ENCODE peak calls at places on chromosomes 12 and 14, in nine cellular contexts. H, P, Q, Z, D, T, U, F and E are unnamed samples. For H3K9me3 and H3K4me1, the result is how much of the 10 kb centered on the place peaks cover.

GRCh38 chr14:64417042-64417770 is 29.1 kb downstream of the MTHFD1 start:
- DNase-seq in P (no peak), Q (no peak), F (no peak), H (no peak), Z (no peak), T (peak), U (no peak), D (no peak), E (no peak)

GRCh38 chr14:90446405-90446804 is 49.6 kb downstream of the CALM1 start:
- DNase-seq in Q (no peak), T (no peak), P (no peak), U (no peak), D (no peak), Z (no peak), H (no peak), F (no peak), E (no peak)

GRCh38 chr12:122024132-122024785 is 2.6 kb downstream of the BCL7A start:
- DNase-seq in Q (no peak), Z (no peak), U (no peak), P (no peak), T (peak), F (no peak), H (no peak), D (no peak), E (no peak)

GRCh38 chr14:98984027-98984718 is 287.8 kb downstream of the BCL11B start:
- DNase-seq in U (no peak), Q (no peak), F (no peak), H (no peak), T (no peak), Z (no peak), D (no peak), P (no peak), E (no peak)

GRCh38 chr14:95045255-95045701 is 112.1 kb downstream of the DICER1 start:
- DNase-seq in H (no peak), T (no peak), Q (no peak), P (no peak), D (no peak), Z (no peak), F (peak), U (peak), E (no peak)

GRCh38 chr14:68543516-68543915 is 249.4 kb downstream of the ZFP36L1 start:
- DNase-seq in Z (no peak), F (no peak), U (no peak), D (no peak), H (no peak), T (no peak), Q (no peak), P (no peak), E (no peak)

GRCh38 chr12:11779286-11779685 is 129.8 kb downstream of the ETV6 start:
- DNase-seq in Z (no peak), H (no peak), U (no peak), T (peak), D (no peak), F (no peak), Q (no peak), P (no peak), E (no peak)

GRCh38 chr12:53103860-53104305 is 597 bp downstream of the SOAT2 start:
- DNase-seq in F (no peak), Z (no peak), T (no peak), U (no peak), H (no peak), Q (no peak), D (peak), P (no peak), E (peak)

GRCh38 chr12:56999456-56999855 is 6.9 kb downstream of the ZBTB39 start:
- DNase-seq in H (no peak), Q (no peak), U (no peak), T (no peak), P (no peak), D (no peak), F (no peak), Z (no peak), E (no peak)

GRCh38 chr12:49089831-49090773 is 4.5 kb downstream of the DHH start:
- DNase-seq in H (no peak), F (peak), U (no peak), P (peak), T (peak), Q (peak), Z (no peak), D (peak), E (no peak)

GRCh38 chr12:6607751-6608591 is 792 bp upstream of the CHD4 start:
- DNase-seq in H (peak), F (peak), T (peak), Z (peak), U (peak), Q (peak), D (peak), P (peak), E (peak)

GRCh38 chr14:76697246-76697645 is 64.0 kb upstream of the VASH1 start:
- DNase-seq in Z (no peak), D (no peak), P (no peak), H (no peak), Q (no peak), F (no peak), U (peak), T (no peak), E (no peak)

GRCh38 chr12:100031821-100032220 is 47.1 kb upstream of the ANKS1B start:
- DNase-seq in Z (no peak), T (no peak), D (no peak), P (no peak), H (no peak), U (no peak), F (no peak), Q (no peak), E (no peak)

GRCh38 chr14:90382491-90383125 is 14.2 kb upstream of the CALM1 start:
- DNase-seq in D (peak), F (peak), P (peak), T (peak), Z (peak), Q (peak), H (no peak), U (peak), E (peak)

GRCh38 chr12:68497702-68498101 is 113.0 kb upstream of the RAP1B start:
- DNase-seq in F (no peak), Z (no peak), Q (peak), H (no peak), D (no peak), T (peak), U (no peak), P (no peak), E (peak)

GRCh38 chr14:55425091-55425490 is 13.5 kb upstream of the ATG14 start:
- DNase-seq in T (no peak), F (no peak), U (no peak), D (no peak), H (no peak), Q (no peak), Z (no peak), P (no peak), E (no peak)
- H3K9me3 ChIP-seq in T (under half), F (under half), U (under half), D (under half), H (under half), Q (under half), Z (under half), P (under half), E (under half)

DNA sequence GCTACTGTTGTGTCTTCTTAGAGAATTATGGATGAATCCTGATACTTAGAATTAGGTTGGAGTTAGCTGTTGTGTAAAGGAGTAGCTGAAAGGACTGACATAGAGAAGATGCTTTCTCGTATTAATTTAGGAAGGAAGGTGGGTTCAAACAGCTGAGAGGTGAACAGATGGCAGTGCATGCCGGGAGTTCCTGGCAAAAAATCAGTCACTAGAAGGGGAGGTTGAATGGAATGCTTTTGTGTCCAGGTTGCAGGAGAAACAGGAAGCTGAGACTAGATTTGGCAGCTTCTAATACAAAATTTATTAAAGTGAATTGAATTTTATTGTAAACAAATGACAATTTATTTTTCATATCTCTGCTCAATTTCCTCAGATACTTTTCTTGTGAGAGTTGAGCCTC is 70.8 kb downstream of the BTG1 start:
- DNase-seq in T (no peak), D (no peak), Z (no peak), H (no peak), P (no peak), U (no peak), Q (no peak), F (no peak), E (no peak)
- H3K4me1 ChIP-seq in T (under half), D (under half), Z (under half), H (under half), P (under half), U (under half), Q (half or more), F (under half), E (under half)

GRCh38 chr14:105912641-105913180 is 386.3 kb downstream of the TMEM121 start:
- DNase-seq in T (no peak), Q (no peak), Z (no peak), P (peak), U (no peak), H (no peak), F (no peak), D (no peak), E (no peak)
- H3K9me3 ChIP-seq in T (under half), Q (under half), Z (under half), P (under half), U (under half), H (under half), F (under half), D (under half), E (under half)

GRCh38 chr14:22487941-22488340 is 101.1 kb downstream of the DAD1 start:
- DNase-seq in Z (no peak), T (no peak), H (no peak), D (no peak), F (no peak), U (no peak), Q (no peak), P (no peak), E (no peak)
- H3K4me1 ChIP-seq in Z (under half), T (under half), H (under half), D (under half), F (under half), U (under half), Q (under half), P (under half), E (half or more)

DNA sequence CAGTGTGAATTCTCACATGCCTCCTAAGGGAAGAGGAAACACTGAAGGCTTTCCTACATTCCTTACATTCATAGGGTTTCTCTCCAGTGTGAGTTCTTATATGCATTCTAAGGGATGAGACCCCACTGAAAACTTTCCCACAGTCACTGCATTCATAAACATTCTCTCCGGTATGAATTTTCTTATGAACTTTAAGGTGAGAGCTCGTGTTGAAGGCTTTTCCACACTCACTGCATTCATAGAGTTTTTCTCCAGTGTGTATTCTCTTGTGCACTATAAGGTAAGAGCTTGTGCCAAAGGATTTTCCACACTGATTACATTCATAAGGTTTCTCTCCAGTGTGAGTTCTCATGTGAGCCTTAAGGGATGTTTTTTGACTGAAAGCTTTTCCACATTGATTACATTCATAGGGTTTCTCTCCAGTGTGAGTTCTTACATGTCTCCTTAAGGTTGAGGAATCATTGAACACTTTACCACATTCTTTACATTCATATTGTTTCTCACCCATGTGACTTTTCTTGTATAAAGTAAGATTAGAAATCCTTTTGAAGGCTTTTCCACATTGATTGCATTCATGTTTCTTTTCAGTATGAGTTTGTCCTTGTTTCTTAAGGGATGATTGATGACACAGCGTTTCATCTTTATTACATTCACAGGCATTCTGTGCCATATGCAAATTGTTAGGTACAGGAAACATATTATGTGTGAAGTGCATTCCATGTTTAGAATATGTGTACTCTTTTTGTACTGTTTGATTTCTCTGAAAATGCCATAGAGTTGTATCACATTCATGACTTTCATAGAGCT is 9.5 kb downstream of the ZNF891 start:
- DNase-seq in T (no peak), Q (peak), H (no peak), F (no peak), D (no peak), Z (no peak), U (no peak), P (no peak), E (no peak)
- H3K9me3 ChIP-seq in T (under half), Q (half or more), H (half or more), F (half or more), D (half or more), Z (half or more), U (half or more), P (half or more), E (half or more)

DNA sequence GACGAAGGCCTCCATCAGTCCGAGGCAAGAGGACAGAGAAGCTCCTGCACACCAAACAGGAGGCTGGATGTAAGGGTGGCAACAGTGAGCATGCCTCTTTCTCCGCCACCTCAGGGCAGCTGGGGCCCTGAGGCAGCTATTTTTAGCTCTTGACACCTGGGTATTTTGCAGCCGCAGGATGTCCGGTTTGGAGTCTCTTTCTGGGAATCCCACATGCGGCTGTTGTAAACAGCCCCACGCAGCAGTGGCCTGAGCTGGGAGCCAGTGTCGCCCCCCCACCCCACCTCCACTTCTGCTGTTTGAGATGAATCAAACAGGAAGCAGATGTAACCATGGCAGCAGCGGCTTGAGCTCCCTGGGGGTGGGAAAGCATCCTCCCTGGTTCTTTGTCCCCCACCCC is 11.7 kb downstream of the HDAC7 start:
- DNase-seq in Z (peak), H (no peak), T (peak), D (peak), P (peak), U (no peak), F (no peak), Q (no peak), E (peak)
- H3K4me1 ChIP-seq in Z (half or more), H (half or more), T (half or more), D (half or more), P (half or more), U (half or more), F (half or more), Q (under half), E (under half)

GRCh38 chr14:106549064-106549463 is 1022.7 kb downstream of the TMEM121 start:
- DNase-seq in H (no peak), U (no peak), D (no peak), F (no peak), T (no peak), Z (no peak), Q (no peak), P (no peak), E (no peak)
- H3K9me3 ChIP-seq in H (under half), U (under half), D (under half), F (under half), T (under half), Z (under half), Q (under half), P (under half), E (under half)